ENCODE peak calls at places on chromosome 22, in seven cellular contexts. J, P, T, C, O, F and V are unnamed samples.

GRCh38 chr22:46652081-46652929 is 32.1 kb downstream of the GRAMD4 start:
- DNase-seq in O (no peak), F (no peak), T (no peak), C (no peak), J (peak; percentile 44), P (no peak), V (no peak)

GRCh38 chr22:18968011-18968749 is 32.1 kb upstream of the PRODH start:
- DNase-seq in T (peak; percentile 74), J (peak; percentile 18), C (no peak), O (peak; percentile 73), P (no peak), F (peak; percentile 63), V (peak; percentile 6)

GRCh38 chr22:33909075-33909458 is 11.2 kb downstream of the LARGE1 start:
- DNase-seq in J (peak; percentile 58), P (no peak), C (no peak), O (no peak), F (no peak), T (no peak), V (no peak)

GRCh38 chr22:49503321-49503720 is 324.4 kb downstream of the BRD1 start:
- DNase-seq in J (no peak), F (no peak), O (no peak), T (no peak), C (no peak), P (no peak), V (no peak)

GRCh38 chr22:32326647-32327046 is 31.0 kb upstream of the RFPL3 start:
- DNase-seq in P (no peak), F (no peak), J (no peak), C (no peak), T (no peak), O (no peak), V (no peak)

GRCh38 chr22:44369916-44370804 is 57.4 kb upstream of the SHISAL1 start:
- DNase-seq in F (no peak), P (no peak), O (no peak), T (peak; percentile 53), C (no peak), J (no peak), V (no peak)

GRCh38 chr22:50628543-50629134 is 687 bp upstream of the ARSA start:
- DNase-seq in T (peak; percentile 62), F (no peak), J (no peak), O (no peak), P (no peak), C (no peak), V (no peak)

GRCh38 chr22:28983190-28983589 is 78.4 kb downstream of the C22orf31 start:
- DNase-seq in T (no peak), P (no peak), O (no peak), C (no peak), F (no peak), J (no peak), V (no peak)

GRCh38 chr22:20378110-20378509 is 15.8 kb upstream of the ZNF74 start:
- DNase-seq in T (no peak), P (no peak), O (no peak), C (no peak), J (no peak), F (no peak), V (no peak)

GRCh38 chr22:19855504-19856409 is 1.1 kb upstream of the GNB1L start:
- DNase-seq in P (no peak), J (peak; percentile 82), F (no peak), O (peak; percentile 65), T (peak; percentile 85), C (peak; percentile 56), V (peak; percentile 73)